ENCODE peak calls at places on chromosomes 13 and 19, in four cellular contexts. One of them, this sample, is unnamed. For H3K4me1 and H3K9me3, the result is how much of the 10 kb centered on the place peaks cover.

GRCh38 chr19:48258350-48258749 is 2.6 kb upstream of the CARD8 start:
- DNase-seq in gastrocnemius medialis: no peak
- DNase-seq in tibial artery: no peak
- DNase-seq in esophagus muscularis mucosa: no peak
- DNase-seq in this sample: no peak

GRCh38 chr19:8261881-8262280 is 46.3 kb downstream of the CD320 start:
- DNase-seq in gastrocnemius medialis: no peak
- DNase-seq in tibial artery: peak
- DNase-seq in esophagus muscularis mucosa: no peak
- DNase-seq in this sample: no peak

GRCh38 chr13:46721054-46721453 is 75.9 kb downstream of the ESD start:
- DNase-seq in gastrocnemius medialis: peak
- DNase-seq in tibial artery: no peak
- DNase-seq in esophagus muscularis mucosa: no peak
- DNase-seq in this sample: no peak

GRCh38 chr13:112903606-112904195 is 65.3 kb upstream of the MCF2L start:
- DNase-seq in gastrocnemius medialis: no peak
- DNase-seq in tibial artery: no peak
- DNase-seq in esophagus muscularis mucosa: no peak
- DNase-seq in this sample: no peak

GRCh38 chr19:51931921-51932320 is 4.6 kb downstream of the ZNF613 start:
- DNase-seq in gastrocnemius medialis: no peak
- DNase-seq in tibial artery: no peak
- DNase-seq in esophagus muscularis mucosa: no peak
- DNase-seq in this sample: no peak

GRCh38 chr19:47021536-47022139 is 2.0 kb downstream of the NPAS1 start:
- DNase-seq in gastrocnemius medialis: no peak
- DNase-seq in tibial artery: no peak
- DNase-seq in esophagus muscularis mucosa: no peak
- DNase-seq in this sample: no peak

GRCh38 chr13:24923305-24923640 is 159.3 kb downstream of the RNF17 start:
- DNase-seq in gastrocnemius medialis: no peak
- DNase-seq in tibial artery: no peak
- DNase-seq in esophagus muscularis mucosa: no peak
- DNase-seq in this sample: no peak

GRCh38 chr13:48562296-48563066 is 29.6 kb upstream of the RCBTB2 start:
- DNase-seq in gastrocnemius medialis: no peak
- DNase-seq in tibial artery: no peak
- DNase-seq in esophagus muscularis mucosa: peak
- DNase-seq in this sample: no peak

GRCh38 chr19:19661675-19662251 is 1.7 kb downstream of the ATP13A1 start:
- DNase-seq in gastrocnemius medialis: no peak
- DNase-seq in tibial artery: no peak
- DNase-seq in esophagus muscularis mucosa: no peak
- DNase-seq in this sample: no peak

GRCh38 chr19:35284153-35285140 is 2.1 kb downstream of the HAMP start:
- DNase-seq in gastrocnemius medialis: no peak
- DNase-seq in tibial artery: no peak
- DNase-seq in esophagus muscularis mucosa: no peak
- DNase-seq in this sample: no peak

GRCh38 chr19:13173129-13173737 is 23.0 kb downstream of the IER2 start:
- DNase-seq in gastrocnemius medialis: no peak
- DNase-seq in tibial artery: no peak
- DNase-seq in esophagus muscularis mucosa: no peak
- DNase-seq in this sample: no peak
- H3K27ac ChIP-seq in gastrocnemius medialis: no peak
- H3K27ac ChIP-seq in tibial artery: peak
- H3K27ac ChIP-seq in esophagus muscularis mucosa: peak
- H3K27ac ChIP-seq in this sample: peak

GRCh38 chr19:37979547-37980082 is 72.6 kb downstream of the SIPA1L3 start:
- DNase-seq in gastrocnemius medialis: no peak
- DNase-seq in tibial artery: peak
- DNase-seq in esophagus muscularis mucosa: no peak
- DNase-seq in this sample: no peak
- H3K4me1 ChIP-seq in gastrocnemius medialis: under half
- H3K4me1 ChIP-seq in tibial artery: under half
- H3K4me1 ChIP-seq in esophagus muscularis mucosa: under half
- H3K4me1 ChIP-seq in this sample: under half

GRCh38 chr19:56834564-56835375 is 5.8 kb downstream of the PEG3 start:
- DNase-seq in gastrocnemius medialis: no peak
- DNase-seq in tibial artery: no peak
- DNase-seq in esophagus muscularis mucosa: no peak
- DNase-seq in this sample: no peak

GRCh38 chr19:56829586-56829985 is 10.9 kb downstream of the PEG3 start:
- DNase-seq in gastrocnemius medialis: no peak
- DNase-seq in tibial artery: no peak
- DNase-seq in esophagus muscularis mucosa: no peak
- DNase-seq in this sample: no peak

GRCh38 chr19:56832352-56832928 is 8.1 kb downstream of the PEG3 start:
- DNase-seq in gastrocnemius medialis: no peak
- DNase-seq in tibial artery: no peak
- DNase-seq in esophagus muscularis mucosa: no peak
- DNase-seq in this sample: no peak

GRCh38 chr19:56827708-56828107 is 12.8 kb downstream of the PEG3 start:
- DNase-seq in gastrocnemius medialis: no peak
- DNase-seq in tibial artery: no peak
- DNase-seq in esophagus muscularis mucosa: no peak
- DNase-seq in this sample: no peak

GRCh38 chr19:56831279-56831678 is 9.2 kb downstream of the PEG3 start:
- DNase-seq in gastrocnemius medialis: no peak
- DNase-seq in tibial artery: no peak
- DNase-seq in esophagus muscularis mucosa: no peak
- DNase-seq in this sample: no peak
- H3K9me3 ChIP-seq in gastrocnemius medialis: under half
- H3K9me3 ChIP-seq in tibial artery: under half
- H3K9me3 ChIP-seq in esophagus muscularis mucosa: under half
- H3K9me3 ChIP-seq in this sample: under half

GRCh38 chr19:5112681-5113080 is 143.8 kb downstream of the KDM4B start:
- DNase-seq in gastrocnemius medialis: no peak
- DNase-seq in tibial artery: no peak
- DNase-seq in esophagus muscularis mucosa: no peak
- DNase-seq in this sample: no peak
- H3K27ac ChIP-seq in gastrocnemius medialis: no peak
- H3K27ac ChIP-seq in tibial artery: no peak
- H3K27ac ChIP-seq in esophagus muscularis mucosa: no peak
- H3K27ac ChIP-seq in this sample: no peak

DNA sequence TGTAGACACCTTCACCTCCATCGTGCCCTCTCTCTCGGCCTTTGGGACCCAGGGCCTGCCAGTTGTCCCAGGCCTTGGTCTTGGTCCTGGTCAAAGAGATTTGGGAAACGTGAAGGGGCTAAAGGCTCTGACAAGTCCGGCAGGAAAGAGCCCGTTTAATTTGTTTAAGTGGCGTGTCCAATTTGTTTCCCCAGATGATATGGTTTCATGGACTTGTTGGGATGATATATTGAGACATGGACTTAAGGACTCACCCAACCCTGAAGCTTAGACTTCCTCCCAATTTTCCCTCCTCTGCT is 2.7 kb downstream of the CLEC11A start:
- DNase-seq in gastrocnemius medialis: no peak
- DNase-seq in tibial artery: no peak
- DNase-seq in esophagus muscularis mucosa: no peak
- DNase-seq in this sample: no peak
- H3K4me1 ChIP-seq in gastrocnemius medialis: under half
- H3K4me1 ChIP-seq in tibial artery: under half
- H3K4me1 ChIP-seq in esophagus muscularis mucosa: under half
- H3K4me1 ChIP-seq in this sample: under half

DNA sequence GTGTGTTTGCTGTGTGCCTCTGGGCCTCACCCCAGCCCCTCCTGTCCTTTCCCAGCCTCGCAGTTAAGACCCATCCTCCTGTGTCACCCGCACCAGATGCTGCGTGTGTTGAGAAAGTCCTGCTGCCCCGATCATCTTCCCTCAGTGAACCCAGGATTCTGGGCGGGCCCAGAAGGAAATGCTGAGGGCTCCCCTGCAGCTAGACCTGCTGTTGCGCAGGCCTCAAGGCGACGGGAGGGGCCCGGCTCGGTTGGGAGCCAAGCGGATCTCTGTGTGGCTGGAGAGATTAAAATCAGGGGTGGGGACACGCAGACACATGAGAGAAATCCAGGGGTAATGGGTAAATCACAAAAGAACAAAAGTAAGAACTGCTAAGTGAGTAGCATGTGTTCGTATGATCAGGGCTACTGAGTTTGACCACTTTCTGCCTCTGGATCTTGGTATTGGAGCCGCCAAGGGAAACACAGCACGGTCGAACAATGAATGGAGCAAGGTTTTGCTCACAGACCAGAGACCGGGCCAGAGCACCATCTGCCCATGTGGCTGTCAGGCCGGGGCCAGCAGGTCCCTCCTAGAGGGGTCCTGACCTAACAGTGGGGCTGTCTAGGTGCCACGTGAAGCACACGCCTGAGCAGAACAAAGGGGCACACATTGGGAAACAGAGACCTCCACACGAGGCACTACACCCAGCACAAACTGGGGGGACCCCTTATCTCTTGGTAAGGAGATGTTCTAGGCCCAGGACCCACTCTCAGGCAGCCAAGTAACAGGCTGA is 7.1 kb downstream of the ZSCAN1 start:
- DNase-seq in gastrocnemius medialis: no peak
- DNase-seq in tibial artery: no peak
- DNase-seq in esophagus muscularis mucosa: no peak
- DNase-seq in this sample: no peak
- H3K9me3 ChIP-seq in gastrocnemius medialis: under half
- H3K9me3 ChIP-seq in tibial artery: half or more
- H3K9me3 ChIP-seq in esophagus muscularis mucosa: half or more
- H3K9me3 ChIP-seq in this sample: under half

GRCh38 chr19:41939861-41940442 is 11.7 kb upstream of the ERFL start:
- DNase-seq in gastrocnemius medialis: no peak
- DNase-seq in tibial artery: no peak
- DNase-seq in esophagus muscularis mucosa: no peak
- DNase-seq in this sample: no peak
- H3K27ac ChIP-seq in gastrocnemius medialis: no peak
- H3K27ac ChIP-seq in tibial artery: no peak
- H3K27ac ChIP-seq in esophagus muscularis mucosa: no peak
- H3K27ac ChIP-seq in this sample: peak